ENCODE peak calls at places on chromosomes 7 and 10, in seven cellular contexts. One of them, this sample, is unnamed.

GRCh38 chr10:86992456-86992855 is 24.2 kb downstream of the ADIRF start:
- DNase-seq in AG04449: no peak
- DNase-seq in colonic mucosa: no peak
- DNase-seq in WTC11: no peak
- DNase-seq in AG10803: peak
- DNase-seq in tibial artery: no peak
- DNase-seq in A673: no peak
- DNase-seq in this sample: no peak

GRCh38 chr7:272631-273030 is 17.3 kb upstream of the FOXL3 start:
- DNase-seq in tibial artery: no peak
- DNase-seq in A673: no peak
- DNase-seq in AG04449: no peak
- DNase-seq in colonic mucosa: no peak
- DNase-seq in WTC11: no peak
- DNase-seq in AG10803: no peak
- DNase-seq in this sample: no peak

GRCh38 chr7:114989531-114989930 is 67.6 kb downstream of the MDFIC start:
- DNase-seq in tibial artery: no peak
- DNase-seq in AG04449: no peak
- DNase-seq in WTC11: no peak
- DNase-seq in A673: no peak
- DNase-seq in AG10803: no peak
- DNase-seq in colonic mucosa: no peak
- DNase-seq in this sample: no peak

GRCh38 chr7:13991791-13992620 is 2.5 kb upstream of the ETV1 start:
- DNase-seq in WTC11: no peak
- DNase-seq in AG10803: no peak
- DNase-seq in colonic mucosa: no peak
- DNase-seq in AG04449: no peak
- DNase-seq in A673: no peak
- DNase-seq in tibial artery: no peak
- DNase-seq in this sample: no peak

GRCh38 chr10:3783313-3783689 is 1.7 kb downstream of the KLF6 start:
- DNase-seq in AG04449: no peak
- DNase-seq in colonic mucosa: peak
- DNase-seq in AG10803: peak
- DNase-seq in WTC11: peak
- DNase-seq in A673: peak
- DNase-seq in tibial artery: peak
- DNase-seq in this sample: peak

GRCh38 chr7:23211542-23211941 is 29.7 kb downstream of the NUP42 start:
- DNase-seq in A673: no peak
- DNase-seq in AG04449: no peak
- DNase-seq in colonic mucosa: peak
- DNase-seq in tibial artery: no peak
- DNase-seq in AG10803: no peak
- DNase-seq in WTC11: peak
- DNase-seq in this sample: no peak

GRCh38 chr10:84008878-84009277 is 130.4 kb upstream of the GHITM start:
- DNase-seq in AG10803: no peak
- DNase-seq in A673: peak
- DNase-seq in WTC11: peak
- DNase-seq in colonic mucosa: peak
- DNase-seq in AG04449: no peak
- DNase-seq in tibial artery: no peak
- DNase-seq in this sample: no peak

GRCh38 chr10:13686331-13686752 is 99.6 kb downstream of the PRPF18 start:
- DNase-seq in A673: no peak
- DNase-seq in WTC11: no peak
- DNase-seq in tibial artery: no peak
- DNase-seq in AG10803: no peak
- DNase-seq in AG04449: no peak
- DNase-seq in colonic mucosa: no peak
- DNase-seq in this sample: no peak

GRCh38 chr10:70155255-70155838 is 8.8 kb upstream of the TYSND1 start:
- DNase-seq in WTC11: no peak
- DNase-seq in tibial artery: no peak
- DNase-seq in AG10803: no peak
- DNase-seq in AG04449: no peak
- DNase-seq in colonic mucosa: no peak
- DNase-seq in A673: no peak
- DNase-seq in this sample: no peak

GRCh38 chr7:128303133-128303532 is 40.6 kb downstream of the RBM28 start:
- DNase-seq in tibial artery: no peak
- DNase-seq in AG04449: no peak
- DNase-seq in A673: no peak
- DNase-seq in WTC11: no peak
- DNase-seq in AG10803: no peak
- DNase-seq in colonic mucosa: no peak
- DNase-seq in this sample: no peak

GRCh38 chr7:2120251-2120660 is 112.5 kb downstream of the MAD1L1 start:
- DNase-seq in AG10803: no peak
- DNase-seq in tibial artery: no peak
- DNase-seq in AG04449: no peak
- DNase-seq in A673: no peak
- DNase-seq in WTC11: no peak
- DNase-seq in colonic mucosa: no peak
- DNase-seq in this sample: no peak

GRCh38 chr10:17435898-17436297 is 18.5 kb downstream of the ST8SIA6 start:
- DNase-seq in AG10803: no peak
- DNase-seq in A673: no peak
- DNase-seq in tibial artery: no peak
- DNase-seq in colonic mucosa: no peak
- DNase-seq in AG04449: no peak
- DNase-seq in WTC11: no peak
- DNase-seq in this sample: no peak

GRCh38 chr7:75725306-75725705 is 13.4 kb downstream of the HIP1 start:
- DNase-seq in colonic mucosa: no peak
- DNase-seq in tibial artery: no peak
- DNase-seq in AG04449: no peak
- DNase-seq in WTC11: no peak
- DNase-seq in A673: no peak
- DNase-seq in AG10803: no peak
- DNase-seq in this sample: no peak

GRCh38 chr10:114453576-114453975 is 49.3 kb upstream of the AFAP1L2 start:
- DNase-seq in WTC11: no peak
- DNase-seq in tibial artery: no peak
- DNase-seq in AG10803: no peak
- DNase-seq in colonic mucosa: no peak
- DNase-seq in A673: no peak
- DNase-seq in AG04449: no peak
- DNase-seq in this sample: no peak

GRCh38 chr10:114458216-114458615 is 53.9 kb upstream of the AFAP1L2 start:
- DNase-seq in tibial artery: no peak
- DNase-seq in AG10803: no peak
- DNase-seq in AG04449: no peak
- DNase-seq in colonic mucosa: no peak
- DNase-seq in WTC11: no peak
- DNase-seq in A673: no peak
- DNase-seq in this sample: no peak

DNA sequence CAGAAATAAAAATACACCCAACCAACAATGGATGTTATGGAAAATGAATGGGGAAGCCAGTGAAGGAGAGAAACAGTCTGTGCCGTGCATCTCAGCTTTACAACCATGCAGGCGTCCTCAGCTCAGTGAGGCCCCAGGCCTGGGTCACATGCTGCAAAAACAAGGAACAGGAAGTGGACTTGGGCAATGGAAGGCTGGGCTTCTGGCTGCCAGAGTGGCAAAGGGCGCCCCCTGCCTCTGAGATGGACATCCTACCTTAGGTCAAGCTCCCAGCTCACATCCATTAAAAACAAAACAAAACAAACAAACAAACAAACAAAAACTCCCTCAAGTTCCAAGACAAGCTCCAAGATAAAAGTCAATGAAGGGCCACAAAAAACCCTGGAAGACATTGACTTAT is 54.7 kb upstream of the AFAP1L2 start:
- DNase-seq in AG04449: no peak
- DNase-seq in WTC11: peak
- DNase-seq in colonic mucosa: peak
- DNase-seq in A673: peak
- DNase-seq in AG10803: peak
- DNase-seq in tibial artery: no peak
- DNase-seq in this sample: no peak
- TF ChIP-seq CTCF in AG04449: no peak
- TF ChIP-seq CTCF in WTC11: peak
- TF ChIP-seq CTCF in colonic mucosa: peak
- TF ChIP-seq CTCF in A673: peak
- TF ChIP-seq CTCF in AG10803: peak
- TF ChIP-seq CTCF in tibial artery: peak
- TF ChIP-seq CTCF in this sample: no peak

GRCh38 chr7:25389489-25390106 is 161.3 kb upstream of the NPVF start:
- DNase-seq in AG04449: no peak
- DNase-seq in WTC11: no peak
- DNase-seq in colonic mucosa: peak
- DNase-seq in A673: peak
- DNase-seq in tibial artery: no peak
- DNase-seq in AG10803: peak
- DNase-seq in this sample: no peak

GRCh38 chr7:25396661-25397060 is 168.4 kb upstream of the NPVF start:
- DNase-seq in AG10803: no peak
- DNase-seq in WTC11: no peak
- DNase-seq in tibial artery: no peak
- DNase-seq in AG04449: no peak
- DNase-seq in colonic mucosa: no peak
- DNase-seq in A673: no peak
- DNase-seq in this sample: no peak

GRCh38 chr7:25395976-25396375 is 167.7 kb upstream of the NPVF start:
- DNase-seq in AG10803: no peak
- DNase-seq in A673: no peak
- DNase-seq in WTC11: peak
- DNase-seq in AG04449: no peak
- DNase-seq in tibial artery: no peak
- DNase-seq in colonic mucosa: no peak
- DNase-seq in this sample: no peak

GRCh38 chr7:25391295-25391861 is 163.1 kb upstream of the NPVF start:
- DNase-seq in tibial artery: no peak
- DNase-seq in AG10803: peak
- DNase-seq in A673: peak
- DNase-seq in WTC11: no peak
- DNase-seq in colonic mucosa: no peak
- DNase-seq in AG04449: peak
- DNase-seq in this sample: no peak

DNA sequence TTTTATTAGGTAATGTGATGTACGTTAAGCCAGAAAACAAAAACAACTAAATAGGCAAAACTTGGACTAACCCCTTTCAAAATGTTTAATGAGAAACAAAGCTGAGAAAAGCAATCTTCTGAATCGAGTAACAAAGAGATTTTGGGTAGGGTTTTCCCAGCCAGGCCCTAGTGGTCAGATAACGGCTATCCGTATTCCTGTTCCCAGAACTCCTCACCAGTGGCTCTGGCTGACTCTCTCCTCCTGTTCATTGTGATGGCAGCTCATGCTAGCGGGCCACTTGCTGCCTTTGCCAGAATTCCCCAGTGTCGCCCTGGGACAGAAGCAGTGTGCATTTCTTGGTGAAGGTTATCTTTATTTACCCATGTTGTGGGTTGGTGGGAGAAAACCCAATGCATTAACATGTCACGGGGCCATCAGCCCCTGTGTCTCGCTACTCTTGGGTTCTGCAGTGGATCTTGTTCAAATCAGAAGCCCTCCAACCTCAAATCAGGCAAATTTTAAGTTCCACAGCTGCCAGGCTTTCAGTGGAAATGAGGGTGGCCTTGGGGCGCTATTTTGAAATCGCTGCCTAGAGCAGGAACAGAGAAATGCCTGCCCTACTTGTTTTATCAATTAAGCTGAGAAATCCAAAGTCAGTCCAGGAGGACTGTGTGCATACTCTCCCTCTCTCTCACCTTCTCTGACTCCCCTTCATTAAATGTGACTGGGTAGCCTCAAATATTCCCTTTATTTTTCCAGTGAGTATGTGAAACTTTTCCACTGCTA is 164.5 kb upstream of the NPVF start:
- DNase-seq in colonic mucosa: no peak
- DNase-seq in A673: no peak
- DNase-seq in AG04449: no peak
- DNase-seq in WTC11: peak
- DNase-seq in AG10803: no peak
- DNase-seq in tibial artery: peak
- DNase-seq in this sample: no peak
- TF ChIP-seq CTCF in colonic mucosa: no peak
- TF ChIP-seq CTCF in A673: no peak
- TF ChIP-seq CTCF in AG04449: no peak
- TF ChIP-seq CTCF in WTC11: no peak
- TF ChIP-seq CTCF in AG10803: no peak
- TF ChIP-seq CTCF in tibial artery: peak
- TF ChIP-seq CTCF in this sample: no peak

GRCh38 chr7:97305589-97305988 is 188.1 kb downstream of the SDHAF3 start:
- DNase-seq in AG10803: no peak
- DNase-seq in colonic mucosa: no peak
- DNase-seq in AG04449: no peak
- DNase-seq in WTC11: no peak
- DNase-seq in A673: no peak
- DNase-seq in tibial artery: no peak
- DNase-seq in this sample: no peak
- TF ChIP-seq CTCF in AG10803: no peak
- TF ChIP-seq CTCF in colonic mucosa: no peak
- TF ChIP-seq CTCF in AG04449: no peak
- TF ChIP-seq CTCF in WTC11: no peak
- TF ChIP-seq CTCF in A673: no peak
- TF ChIP-seq CTCF in tibial artery: no peak
- TF ChIP-seq CTCF in this sample: no peak

GRCh38 chr10:1048732-1049424 is at the start of gene IDI1:
- DNase-seq in A673: peak
- DNase-seq in colonic mucosa: peak
- DNase-seq in AG04449: peak
- DNase-seq in AG10803: peak
- DNase-seq in tibial artery: peak
- DNase-seq in WTC11: peak
- DNase-seq in this sample: peak

GRCh38 chr10:1048349-1048731 is 579 bp downstream of the IDI1 start:
- DNase-seq in colonic mucosa: no peak
- DNase-seq in A673: no peak
- DNase-seq in tibial artery: peak
- DNase-seq in WTC11: no peak
- DNase-seq in AG10803: no peak
- DNase-seq in AG04449: no peak
- DNase-seq in this sample: no peak

GRCh38 chr10:1050145-1050544 is 1.2 kb upstream of the IDI1 start:
- DNase-seq in AG04449: no peak
- DNase-seq in tibial artery: no peak
- DNase-seq in A673: no peak
- DNase-seq in WTC11: no peak
- DNase-seq in AG10803: no peak
- DNase-seq in colonic mucosa: peak
- DNase-seq in this sample: no peak

GRCh38 chr10:1049425-1049958 is 573 bp upstream of the IDI1 start:
- DNase-seq in WTC11: peak
- DNase-seq in AG10803: no peak
- DNase-seq in tibial artery: peak
- DNase-seq in colonic mucosa: no peak
- DNase-seq in AG04449: no peak
- DNase-seq in A673: no peak
- DNase-seq in this sample: no peak

DNA sequence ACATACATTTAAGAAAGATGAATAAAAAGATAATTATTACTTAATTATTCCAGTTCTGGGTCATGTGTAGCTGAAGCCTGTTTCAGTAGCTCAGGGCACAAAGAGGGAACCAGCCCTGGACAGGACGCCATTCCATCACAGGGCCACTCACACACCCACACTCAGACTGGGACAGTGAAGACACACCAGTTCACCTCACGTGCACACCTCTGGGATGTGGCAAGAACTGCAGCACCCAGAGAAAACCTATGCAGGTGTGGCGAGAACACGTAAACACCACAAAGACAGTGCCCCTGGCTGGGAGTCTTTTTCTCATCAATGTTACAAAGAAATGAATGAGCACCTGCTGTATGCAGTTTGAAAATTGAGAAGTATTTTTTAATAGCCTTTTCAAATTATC is 1.6 kb upstream of the IDI1 start:
- DNase-seq in AG04449: no peak
- DNase-seq in AG10803: no peak
- DNase-seq in colonic mucosa: peak
- DNase-seq in A673: no peak
- DNase-seq in tibial artery: no peak
- DNase-seq in WTC11: peak
- DNase-seq in this sample: no peak
- TF ChIP-seq CTCF in AG04449: no peak
- TF ChIP-seq CTCF in AG10803: no peak
- TF ChIP-seq CTCF in colonic mucosa: no peak
- TF ChIP-seq CTCF in A673: no peak
- TF ChIP-seq CTCF in tibial artery: no peak
- TF ChIP-seq CTCF in WTC11: no peak
- TF ChIP-seq CTCF in this sample: no peak